ENCODE peak calls at places on chromosomes 4 and X, in four cellular contexts. K, Z, N and O are unnamed samples.

GRCh38 chr4:139528377-139529005 is 27.5 kb downstream of the SETD7 start:
- DNase-seq in Z (no peak), N (no peak), K (no peak), O (no peak)

GRCh38 chr4:124727331-124727730 is 14.8 kb upstream of the ANKRD50 start:
- DNase-seq in K (no peak), N (no peak), Z (no peak), O (no peak)

GRCh38 chr4:88919056-88919455 is 137.9 kb downstream of the FAM13A start:
- DNase-seq in Z (no peak), K (peak; percentile 62), N (no peak), O (no peak)

GRCh38 chr4:110152386-110152785 is 46.0 kb downstream of the ELOVL6 start:
- DNase-seq in Z (no peak), K (no peak), N (no peak), O (no peak)

GRCh38 chr4:182083681-182084410 is 159.4 kb upstream of the TENM3 start:
- DNase-seq in Z (no peak), K (no peak), N (no peak), O (no peak)

GRCh38 chr4:13821522-13821921 is 194.0 kb upstream of the BOD1L1 start:
- DNase-seq in Z (no peak), N (no peak), K (no peak), O (no peak)

GRCh38 chr4:143381171-143382118 is 44.8 kb downstream of the GAB1 start:
- DNase-seq in Z (no peak), K (peak; percentile 41), N (no peak), O (no peak)

GRCh38 chr4:88104902-88105610 is 53.4 kb downstream of the ABCG2 start:
- DNase-seq in Z (no peak), K (peak; percentile 36), N (no peak), O (no peak)

GRCh38 chr4:21728231-21728758 is 220.3 kb downstream of the KCNIP4 start:
- DNase-seq in N (no peak), K (no peak), Z (no peak), O (no peak)

GRCh38 chrX:153161952-153162351 is 17.1 kb upstream of the MAGEA1 start:
- DNase-seq in Z (no peak), N (no peak), K (no peak), O (no peak)

GRCh38 chrX:107025538-107025937 is 25.5 kb upstream of the MORC4 start:
- DNase-seq in N (no peak), K (peak; percentile 21), Z (peak; percentile 13), O (no peak)

GRCh38 chr4:77126844-77127614 is 30.0 kb upstream of the CCNG2 start:
- DNase-seq in N (no peak), K (no peak), Z (no peak), O (no peak)

GRCh38 chr4:103010827-103011226 is 8.7 kb downstream of the SLC9B1 start:
- DNase-seq in Z (no peak), N (no peak), K (no peak), O (no peak)

GRCh38 chrX:15854080-15854655 is 445 bp downstream of the AP1S2 start:
- DNase-seq in Z (peak; percentile 60), K (no peak), N (peak; percentile 53), O (no peak)

GRCh38 chr4:1691737-1692373 is 7.7 kb upstream of the FAM53A start:
- DNase-seq in K (no peak), N (no peak), Z (no peak), O (no peak)

GRCh38 chr4:185033950-185034349 is 15.7 kb downstream of the HELT start:
- DNase-seq in N (no peak), Z (no peak), K (no peak), O (peak; percentile 9)

GRCh38 chrX:153913211-153913610 is 8.7 kb downstream of the AVPR2 start:
- DNase-seq in Z (no peak), N (no peak), K (no peak), O (no peak)

GRCh38 chr4:139892973-139893736 is 227.5 kb downstream of the MGST2 start:
- DNase-seq in N (no peak), K (no peak), Z (no peak), O (peak; percentile 74)

GRCh38 chrX:64204701-64205440 is 637 bp downstream of the AMER1 start:
- DNase-seq in N (peak; percentile 12), K (peak; percentile 27), Z (peak; percentile 55), O (peak; percentile 6)

GRCh38 chr4:112058433-112058832 is 86.8 kb upstream of the FAM241A start:
- DNase-seq in N (no peak), Z (no peak), K (no peak), O (no peak)

GRCh38 chrX:154751121-154751668 is 318 bp upstream of the GAB3 start:
- DNase-seq in N (no peak), K (no peak), Z (peak; percentile 24), O (no peak)